ENCODE peak calls at places on chromosome 19, in ten cellular contexts. J, X, Q, O, V, G, L, Z, B and W are unnamed samples.

GRCh38 chr19:28296506-28296905 is 916.4 kb downstream of the UQCRFS1 start:
- DNase-seq in J (no peak), X (no peak), Q (no peak), O (no peak), V (no peak), G (no peak), L (peak; percentile 68), Z (no peak), B (no peak), W (no peak)

GRCh38 chr19:11964858-11965645 is at the start of gene ZNF763:
- DNase-seq in J (peak; percentile 96), X (peak; percentile 89), Q (peak; percentile 97), O (no peak), V (peak; percentile 92), G (peak; percentile 95), L (peak; percentile 68), Z (peak; percentile 97), B (peak; percentile 98), W (peak; percentile 82)

GRCh38 chr19:30391554-30392551 is 19.7 kb downstream of the ZNF536 start:
- DNase-seq in J (no peak), X (no peak), Q (no peak), O (no peak), V (no peak), G (no peak), L (peak; percentile 12), Z (peak; percentile 64), B (no peak), W (no peak)

GRCh38 chr19:33332248-33332647 is 29.9 kb upstream of the CEBPA start:
- DNase-seq in J (no peak), X (no peak), Q (no peak), O (no peak), V (no peak), G (no peak), L (no peak), Z (no peak), B (peak; percentile 19), W (no peak)

GRCh38 chr19:7870571-7871279 is 3.5 kb downstream of the PRR36 start:
- DNase-seq in J (peak; percentile 64), X (peak; percentile 18), Q (peak; percentile 87), O (no peak), V (peak; percentile 56), G (no peak), L (peak; percentile 27), Z (peak; percentile 89), B (no peak), W (no peak)

GRCh38 chr19:58453743-58454142 is 2.3 kb downstream of the ZNF324B start:
- DNase-seq in J (no peak), X (no peak), Q (no peak), O (no peak), V (no peak), G (no peak), L (no peak), Z (no peak), B (no peak), W (no peak)

GRCh38 chr19:41998246-41999020 is 4.4 kb upstream of the ATP1A3 start:
- DNase-seq in J (peak; percentile 61), X (no peak), Q (peak; percentile 80), O (no peak), V (no peak), G (peak; percentile 38), L (peak; percentile 27), Z (peak; percentile 95), B (no peak), W (no peak)

GRCh38 chr19:35417713-35418534 is 30.1 kb upstream of the FFAR2 start:
- DNase-seq in J (no peak), X (no peak), Q (no peak), O (no peak), V (no peak), G (no peak), L (no peak), Z (no peak), B (no peak), W (no peak)

GRCh38 chr19:3135961-3136683 is at the start of gene GNA15:
- DNase-seq in J (no peak), X (no peak), Q (no peak), O (no peak), V (no peak), G (no peak), L (no peak), Z (peak; percentile 62), B (no peak), W (no peak)

GRCh38 chr19:39082745-39083598 is 1.2 kb upstream of the ACP7 start:
- DNase-seq in J (no peak), X (no peak), Q (no peak), O (no peak), V (no peak), G (no peak), L (no peak), Z (peak; percentile 37), B (no peak), W (no peak)

GRCh38 chr19:55622242-55622969 is 2.0 kb downstream of the ZNF784 start:
- DNase-seq in J (no peak), X (no peak), Q (no peak), O (no peak), V (no peak), G (no peak), L (no peak), Z (peak; percentile 54), B (no peak), W (no peak)

GRCh38 chr19:38693380-38694223 is 46.2 kb downstream of the ACTN4 start:
- DNase-seq in J (no peak), X (no peak), Q (no peak), O (no peak), V (no peak), G (no peak), L (peak; percentile 93), Z (peak; percentile 83), B (no peak), W (no peak)

GRCh38 chr19:35471946-35472345 is 18.3 kb downstream of the KRTDAP start:
- DNase-seq in J (no peak), X (no peak), Q (no peak), O (no peak), V (no peak), G (no peak), L (no peak), Z (no peak), B (no peak), W (no peak)

GRCh38 chr19:18796239-18796638 is 5.1 kb upstream of the COMP start:
- DNase-seq in J (no peak), X (no peak), Q (no peak), O (no peak), V (no peak), G (no peak), L (no peak), Z (no peak), B (no peak), W (no peak)

GRCh38 chr19:17790059-17790780 is 4.7 kb upstream of the B3GNT3 start:
- DNase-seq in J (no peak), X (no peak), Q (no peak), O (no peak), V (no peak), G (no peak), L (no peak), Z (no peak), B (no peak), W (no peak)
- H3K4me3 ChIP-seq in J (no peak overlapping the region), X (no peak overlapping the region), Q (no peak overlapping the region), O (no peak overlapping the region), V (no peak overlapping the region), G (no peak overlapping the region), L (no peak overlapping the region), Z (no peak overlapping the region), B (no peak overlapping the region), W (no peak overlapping the region)

DNA sequence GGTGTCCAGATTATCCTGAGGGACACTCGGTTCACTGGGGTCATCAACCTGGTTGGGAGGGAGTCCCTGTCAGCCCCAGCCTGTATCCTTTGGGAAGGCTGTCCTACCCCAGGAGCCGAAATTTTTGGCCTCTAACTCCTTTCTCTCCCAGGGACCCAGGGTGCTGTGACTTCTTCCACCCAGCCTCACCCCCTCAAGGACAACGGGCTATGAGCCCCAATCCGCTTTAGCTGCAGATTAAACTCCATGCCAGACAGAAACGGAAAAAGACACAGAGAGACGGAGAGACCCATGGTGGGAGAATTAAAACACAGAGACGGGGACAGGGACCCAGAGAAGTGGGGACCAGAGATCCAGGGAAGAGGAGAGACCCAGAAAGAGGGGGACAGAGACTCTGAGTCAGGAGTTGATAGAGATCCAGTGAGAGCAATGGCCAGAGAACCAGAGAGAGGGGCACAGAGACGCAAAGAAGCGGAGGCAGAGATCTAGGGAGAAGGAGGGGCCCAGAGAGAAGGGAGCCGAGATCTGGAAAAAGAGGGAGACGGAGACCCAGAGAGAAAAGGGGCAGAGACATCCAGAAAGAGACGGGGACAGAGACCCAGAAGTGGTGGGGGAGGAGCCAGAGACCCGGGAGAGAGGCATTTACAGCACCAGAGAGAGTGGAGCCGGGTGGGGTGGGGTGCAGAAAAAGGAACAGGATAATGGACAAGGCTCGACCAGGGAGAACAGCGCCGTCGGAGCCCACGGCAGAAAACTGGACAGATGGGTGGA is 703 bp downstream of the SLC17A7 start:
- DNase-seq in J (no peak), X (no peak), Q (peak; percentile 60), O (no peak), V (no peak), G (no peak), L (no peak), Z (no peak), B (peak; percentile 28), W (no peak)
- H3K27me3 ChIP-seq in J (peaks cover 66% of the 10 kb centered on the region), X (peaks cover 54% of the 10 kb centered on the region), Q (no peaks in the 10 kb centered on the region), O (peaks cover 64% of the 10 kb centered on the region), V (no peaks in the 10 kb centered on the region), G (peaks cover 69% of the 10 kb centered on the region), L (peaks cover 57% of the 10 kb centered on the region), Z (peaks cover 62% of the 10 kb centered on the region), B (peaks cover 68% of the 10 kb centered on the region), W (peaks cover 1% of the 10 kb centered on the region)

GRCh38 chr19:14368011-14368513 is 13.2 kb upstream of the ADGRE5 start:
- DNase-seq in J (no peak), X (no peak), Q (no peak), O (no peak), V (no peak), G (no peak), L (no peak), Z (no peak), B (no peak), W (no peak)
- H3K4me3 ChIP-seq in J (no peak overlapping the region), X (no peak overlapping the region), Q (no peak overlapping the region), O (no peak overlapping the region), V (no peak overlapping the region), G (no peak overlapping the region), L (no peak overlapping the region), Z (no peak overlapping the region), B (no peak overlapping the region), W (no peak overlapping the region)

GRCh38 chr19:45931055-45931454 is 16.5 kb upstream of the NANOS2 start:
- DNase-seq in J (no peak), X (no peak), Q (no peak), O (no peak), V (no peak), G (no peak), L (no peak), Z (no peak), B (no peak), W (no peak)

GRCh38 chr19:45935267-45935666 is 20.7 kb upstream of the NANOS2 start:
- DNase-seq in J (no peak), X (no peak), Q (no peak), O (no peak), V (no peak), G (no peak), L (no peak), Z (peak; percentile 57), B (no peak), W (no peak)

GRCh38 chr19:45929247-45929646 is 14.7 kb upstream of the NANOS2 start:
- DNase-seq in J (no peak), X (no peak), Q (no peak), O (no peak), V (no peak), G (no peak), L (no peak), Z (no peak), B (no peak), W (no peak)

GRCh38 chr19:45934551-45935230 is 20.1 kb upstream of the NANOS2 start:
- DNase-seq in J (no peak), X (no peak), Q (no peak), O (no peak), V (no peak), G (no peak), L (no peak), Z (peak; percentile 73), B (no peak), W (no peak)

GRCh38 chr19:45933759-45934158 is 19.2 kb upstream of the NANOS2 start:
- DNase-seq in J (no peak), X (no peak), Q (no peak), O (no peak), V (no peak), G (no peak), L (no peak), Z (no peak), B (no peak), W (no peak)
- H3K27me3 ChIP-seq in J (peaks cover 18% of the 10 kb centered on the region), X (peaks cover 26% of the 10 kb centered on the region), Q (no peaks in the 10 kb centered on the region), O (peaks cover 41% of the 10 kb centered on the region), V (no peaks in the 10 kb centered on the region), G (peaks cover 81% of the 10 kb centered on the region), L (peaks cover 4% of the 10 kb centered on the region), Z (peaks cover 16% of the 10 kb centered on the region), B (peaks cover 78% of the 10 kb centered on the region), W (no peaks in the 10 kb centered on the region)